ENCODE peak calls at places on chromosomes 1 and 21, in six cellular contexts. S, W, O, V, X and B are unnamed samples.

GRCh38 chr1:85943526-85943925 is 213.0 kb downstream of the COL24A1 start:
- DNase-seq in S (no peak), W (no peak), O (no peak), V (no peak), X (no peak), B (no peak)

GRCh38 chr1:217417363-217417762 is 213.5 kb downstream of the GPATCH2 start:
- DNase-seq in S (no peak), W (no peak), O (no peak), V (no peak), X (no peak), B (no peak)

GRCh38 chr1:231970684-231971083 is 344.1 kb downstream of the DISC1 start:
- DNase-seq in S (no peak), W (no peak), O (no peak), V (no peak), X (no peak), B (no peak)

GRCh38 chr1:182968846-182969734 is 16.1 kb upstream of the SHCBP1L start:
- DNase-seq in S (no peak), W (no peak), O (no peak), V (no peak), X (no peak), B (no peak)

GRCh38 chr21:31771685-31772084 is 39.8 kb upstream of the SCAF4 start:
- DNase-seq in S (no peak), W (no peak), O (no peak), V (no peak), X (no peak), B (no peak)

GRCh38 chr1:171081220-171081993 is 9.3 kb upstream of the FMO3 start:
- DNase-seq in S (no peak), W (no peak), O (no peak), V (no peak), X (peak; percentile 23), B (no peak)

GRCh38 chr21:34728479-34728878 is 59.7 kb downstream of the CLIC6 start:
- DNase-seq in S (no peak), W (no peak), O (no peak), V (no peak), X (no peak), B (no peak)

GRCh38 chr1:235783148-235783776 is 83.4 kb downstream of the LYST start:
- DNase-seq in S (no peak), W (no peak), O (no peak), V (no peak), X (peak; percentile 36), B (no peak)

GRCh38 chr1:166859597-166859996 is 16.5 kb downstream of the TADA1 start:
- DNase-seq in S (no peak), W (no peak), O (no peak), V (no peak), X (no peak), B (peak; percentile 85)

GRCh38 chr21:31878831-31879230 is 6.0 kb downstream of the HUNK start:
- DNase-seq in S (no peak), W (no peak), O (no peak), V (no peak), X (no peak), B (no peak)

GRCh38 chr1:161033751-161034150 is 5.0 kb downstream of the TSTD1 start:
- DNase-seq in S (no peak), W (no peak), O (no peak), V (no peak), X (no peak), B (no peak)

GRCh38 chr1:107597290-107597689 is 367.7 kb downstream of the VAV3 start:
- DNase-seq in S (no peak), W (no peak), O (no peak), V (no peak), X (no peak), B (no peak)

GRCh38 chr1:58356402-58356801 is 190.1 kb downstream of the OMA1 start:
- DNase-seq in S (no peak), W (no peak), O (no peak), V (no peak), X (no peak), B (no peak)

GRCh38 chr1:58358311-58358710 is 188.2 kb downstream of the OMA1 start:
- DNase-seq in S (no peak), W (no peak), O (no peak), V (no peak), X (no peak), B (no peak)

GRCh38 chr1:58353168-58353567 is 193.4 kb downstream of the OMA1 start:
- DNase-seq in S (no peak), W (no peak), O (no peak), V (no peak), X (no peak), B (no peak)

DNA sequence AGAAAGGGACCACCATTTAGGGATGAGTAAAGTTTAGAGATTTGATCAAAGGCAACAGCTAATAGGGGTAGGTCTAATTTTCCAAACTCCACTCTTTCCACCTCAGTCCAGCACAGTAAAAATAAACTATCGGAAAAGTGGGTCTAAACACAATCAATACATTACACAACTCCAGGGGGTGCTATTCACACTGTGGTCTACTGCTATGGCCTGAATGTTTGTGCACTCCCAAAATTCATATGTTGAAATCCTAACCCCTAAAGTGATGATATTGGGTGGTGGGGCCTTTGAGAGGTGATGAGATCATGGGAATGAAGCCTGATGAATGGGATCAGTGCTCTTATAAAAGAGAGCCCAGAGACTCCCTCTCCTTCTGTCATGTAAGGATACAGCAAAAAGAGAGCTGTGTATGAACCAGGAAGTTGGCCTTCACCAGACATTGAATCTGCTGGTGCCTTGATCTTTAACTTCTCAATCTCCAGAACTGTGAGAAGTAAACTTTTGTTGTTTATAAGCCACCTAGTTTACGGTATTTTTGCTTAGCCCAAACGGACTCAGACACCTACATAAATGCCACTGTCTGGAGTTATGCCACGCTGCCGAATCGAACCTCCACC is 193.9 kb downstream of the OMA1 start:
- DNase-seq in S (no peak), W (no peak), O (no peak), V (no peak), X (no peak), B (no peak)
- TF ChIP-seq CTCF in S (no peak), W (no peak), O (no peak), V (no peak), X (peak; percentile 12), B (peak; percentile 34)

DNA sequence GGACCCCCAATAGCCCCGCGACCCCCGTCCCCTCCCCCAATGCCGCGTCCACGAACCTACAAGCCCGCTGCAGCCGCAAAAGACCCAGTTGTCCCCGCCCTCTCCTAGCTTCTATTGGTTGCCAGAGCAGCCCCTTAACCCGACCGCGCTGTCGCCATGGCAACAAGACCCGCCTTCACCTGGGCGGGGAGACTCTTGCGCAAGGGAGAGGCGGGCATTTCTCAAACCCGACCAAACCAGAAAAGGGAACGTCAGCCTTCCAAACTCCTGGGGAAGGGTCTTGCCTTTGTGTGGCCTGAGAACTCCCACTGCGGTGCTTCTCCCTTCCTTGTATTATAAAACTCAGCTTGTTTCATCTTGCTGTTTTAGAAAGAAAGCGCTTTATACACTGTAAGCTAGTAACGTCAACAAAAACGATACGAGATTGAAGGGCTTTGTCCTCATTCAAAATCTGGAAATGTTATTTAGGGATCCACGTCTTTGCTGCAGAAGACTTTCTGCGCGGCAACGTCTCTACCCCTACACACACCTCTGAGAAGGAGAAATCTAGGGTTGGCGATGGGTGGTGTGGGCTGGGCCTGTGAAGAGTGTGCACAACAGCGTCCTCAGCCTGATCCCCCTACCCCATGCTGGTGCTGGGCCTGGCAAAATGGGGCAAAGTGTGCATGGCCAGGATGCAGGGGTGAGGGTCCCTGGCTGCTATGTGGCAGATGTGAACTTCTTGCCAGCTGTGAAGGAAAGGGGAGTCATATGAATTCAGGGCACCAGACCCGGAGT is at the start of gene TMEM9:
- DNase-seq in S (peak; percentile 84), W (peak; percentile 98), O (peak; percentile 98), V (peak; percentile 98), X (peak; percentile 98), B (peak; percentile 99)
- H3K27ac ChIP-seq in S (peak within 1 kb of the TSS; percentile 86), W (peak within 1 kb of the TSS; percentile 75), O (peak within 1 kb of the TSS; percentile 64), V (peak within 1 kb of the TSS; percentile 61), X (no peak within 1 kb of the TSS), B (peak within 1 kb of the TSS; percentile 88)

GRCh38 chr21:39318091-39318959 is 4.9 kb upstream of the BRWD1 start:
- DNase-seq in S (no peak), W (no peak), O (no peak), V (no peak), X (no peak), B (no peak)
- H3K4me3 ChIP-seq in S (no peak overlapping the region), W (no peak overlapping the region), O (no peak overlapping the region), V (no peak overlapping the region), X (no peak overlapping the region), B (no peak overlapping the region)

DNA sequence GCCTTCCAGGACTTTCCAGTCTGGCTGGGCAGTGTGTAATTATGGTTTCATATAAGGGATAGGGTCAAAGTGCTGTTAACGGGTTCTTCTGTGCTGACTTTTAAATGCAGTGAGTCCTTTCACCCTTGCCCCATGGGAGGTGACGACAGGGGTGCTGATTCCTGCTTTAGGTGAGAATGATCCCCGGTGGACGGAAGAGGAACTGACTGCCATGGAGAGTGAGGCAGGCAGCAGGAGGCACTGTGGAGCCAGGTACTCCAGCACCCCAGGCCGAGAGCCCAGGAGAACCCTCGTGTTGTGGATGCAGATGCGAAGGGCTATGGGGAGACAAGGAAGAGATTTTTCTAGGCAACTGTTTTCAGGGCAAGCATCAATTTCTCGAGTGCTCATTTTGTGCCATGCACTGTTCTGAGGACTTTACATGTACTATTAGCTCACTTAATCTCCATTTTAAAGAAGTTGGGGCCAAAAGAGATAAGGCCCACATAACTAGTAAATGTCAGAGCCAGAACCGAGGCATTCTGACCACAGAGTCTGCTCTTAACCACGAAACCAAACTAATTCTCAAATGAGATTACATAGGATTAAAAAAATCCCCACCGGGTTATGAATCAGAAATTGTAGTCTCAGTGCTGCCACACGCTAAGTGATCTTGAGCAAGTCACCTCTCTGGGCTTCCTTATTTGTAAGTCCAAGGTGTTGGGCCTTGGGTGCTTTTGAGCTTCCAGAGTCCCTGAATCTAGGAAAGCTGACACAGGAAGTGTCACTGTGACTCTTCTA is 28.2 kb downstream of the STPG1 start:
- DNase-seq in S (no peak), W (no peak), O (no peak), V (no peak), X (peak; percentile 43), B (peak; percentile 89)
- TF ChIP-seq CTCF in S (peak; percentile 71), W (no peak), O (no peak), V (no peak), X (peak; percentile 62), B (peak; percentile 92)

GRCh38 chr1:12019858-12020509 is 686 bp downstream of the MIIP start:
- DNase-seq in S (no peak), W (no peak), O (no peak), V (no peak), X (no peak), B (no peak)
- H3K27ac ChIP-seq in S (peak overlapping the region; percentile 79), W (peak overlapping the region; percentile 84), O (peak overlapping the region; percentile 80), V (peak overlapping the region; percentile 63), X (peak overlapping the region; percentile 47), B (peak overlapping the region; percentile 85)

GRCh38 chr21:33015091-33015490 is 10.6 kb upstream of the OLIG2 start:
- DNase-seq in S (no peak), W (no peak), O (no peak), V (no peak), X (no peak), B (no peak)
- H3K4me3 ChIP-seq in S (no peak overlapping the region), W (no peak overlapping the region), O (no peak overlapping the region), V (no peak overlapping the region), X (no peak overlapping the region), B (no peak overlapping the region)

GRCh38 chr1:192732787-192733186 is 76.1 kb upstream of the RGS2 start:
- DNase-seq in S (no peak), W (no peak), O (no peak), V (no peak), X (no peak), B (no peak)
- TF ChIP-seq CTCF in S (peak; percentile 28), W (no peak), O (no peak), V (no peak), X (peak; percentile 15), B (peak; percentile 60)

GRCh38 chr1:75811211-75811981 is 14.7 kb downstream of the MSH4 start:
- DNase-seq in S (no peak), W (no peak), O (no peak), V (no peak), X (no peak), B (no peak)
- H3K27ac ChIP-seq in S (no peak overlapping the region), W (no peak overlapping the region), O (no peak overlapping the region), V (no peak overlapping the region), X (no peak overlapping the region), B (no peak overlapping the region)

GRCh38 chr1:55232448-55233148 is 17.4 kb upstream of the USP24 start:
- DNase-seq in S (no peak), W (no peak), O (no peak), V (no peak), X (no peak), B (no peak)
- H3K4me3 ChIP-seq in S (no peak overlapping the region), W (no peak overlapping the region), O (no peak overlapping the region), V (peak overlapping the region; percentile 45), X (no peak overlapping the region), B (peak overlapping the region; percentile 20)